ENCODE peak calls at places on chromosomes 5 and 9, in nine cellular contexts. L, R, M, G, O, J, Q, T and S are unnamed samples.

GRCh38 chr9:114803886-114804285 is 2.0 kb downstream of the TNFSF15 start:
- DNase-seq in L (peak; percentile 63), M (no peak), G (no peak), J (no peak), O (no peak), T (no peak), R (no peak), Q (no peak), S (no peak)

GRCh38 chr9:78325343-78325742 is 28.4 kb downstream of the PSAT1 start:
- DNase-seq in R (peak; percentile 37), J (peak; percentile 42), L (peak; percentile 42), O (peak; percentile 80), T (no peak), G (no peak), Q (peak; percentile 92), M (no peak), S (no peak)

GRCh38 chr9:72362680-72363139 is 2.3 kb downstream of the ZFAND5 start:
- DNase-seq in T (peak; percentile 71), J (no peak), M (peak; percentile 15), R (peak; percentile 92), L (peak; percentile 92), G (peak; percentile 54), O (peak; percentile 89), Q (peak; percentile 88), S (peak; percentile 72)

GRCh38 chr9:71909887-71910601 is 949 bp downstream of the ABHD17B start:
- DNase-seq in L (peak; percentile 28), R (peak; percentile 74), Q (peak; percentile 61), O (peak; percentile 46), M (peak; percentile 17), J (no peak), G (peak; percentile 70), T (peak; percentile 46), S (peak; percentile 69)

GRCh38 chr9:126347911-126348760 is 21.5 kb downstream of the MVB12B start:
- DNase-seq in J (no peak), G (no peak), M (no peak), O (no peak), T (no peak), Q (no peak), L (no peak), R (no peak), S (no peak)

GRCh38 chr9:15982182-15982581 is 429.3 kb downstream of the CCDC171 start:
- DNase-seq in M (no peak), G (no peak), L (no peak), T (no peak), O (no peak), Q (no peak), R (no peak), J (no peak), S (no peak)

GRCh38 chr5:173869316-173869715 is 18.8 kb upstream of the CPEB4 start:
- DNase-seq in T (no peak), L (no peak), O (no peak), R (no peak), M (no peak), G (no peak), J (no peak), Q (no peak), S (no peak)

GRCh38 chr5:891837-892389 is 688 bp downstream of the BRD9 start:
- DNase-seq in Q (peak; percentile 24), J (no peak), M (peak; percentile 5), L (peak; percentile 11), G (no peak), T (no peak), R (no peak), O (peak; percentile 34), S (no peak)

GRCh38 chr5:159052282-159053011 is 47.3 kb downstream of the EBF1 start:
- DNase-seq in M (no peak), L (no peak), R (no peak), Q (no peak), O (no peak), T (no peak), G (no peak), J (no peak), S (no peak)

GRCh38 chr9:95724253-95724991 is 151.1 kb upstream of the ERCC6L2 start:
- DNase-seq in Q (no peak), M (peak; percentile 25), T (no peak), O (no peak), G (no peak), L (no peak), J (no peak), R (no peak), S (no peak)

GRCh38 chr9:37036237-37037136 is 2.4 kb upstream of the PAX5 start:
- DNase-seq in G (no peak), T (no peak), L (peak; percentile 24), O (peak; percentile 58), J (no peak), R (no peak), Q (peak; percentile 65), M (no peak), S (peak; percentile 42)

GRCh38 chr5:79397080-79397479 is 116.9 kb downstream of the HOMER1 start:
- DNase-seq in Q (no peak), G (no peak), T (no peak), M (no peak), L (no peak), J (no peak), O (no peak), R (no peak), S (no peak)

GRCh38 chr9:130845254-130845653 is 10.2 kb downstream of the ABL1 start:
- DNase-seq in L (no peak), O (no peak), G (no peak), R (no peak), J (no peak), T (no peak), Q (no peak), M (no peak), S (no peak)

DNA sequence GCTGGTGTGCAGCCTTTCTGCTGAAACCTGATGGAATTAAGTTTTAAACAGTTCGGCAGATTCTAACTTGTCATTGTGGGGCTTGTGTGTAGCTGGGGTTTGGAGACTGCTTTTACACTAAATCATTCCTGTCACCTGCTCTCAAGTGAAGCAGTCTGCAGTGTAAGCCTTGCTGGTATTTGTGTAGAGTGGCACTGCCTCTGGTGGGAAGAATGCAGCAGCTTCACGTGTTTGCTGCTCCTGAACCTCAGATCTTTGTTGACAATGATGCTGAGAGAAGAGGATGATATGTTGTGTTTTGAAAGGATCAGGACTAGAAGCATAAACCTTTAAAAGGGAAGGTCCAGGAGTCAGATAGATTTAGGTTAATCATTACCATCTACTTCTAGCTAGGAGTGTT is 88.1 kb downstream of the KDM4C start:
- DNase-seq in J (no peak), Q (no peak), G (no peak), M (no peak), T (no peak), R (no peak), O (peak; percentile 81), L (no peak), S (no peak)
- TF ChIP-seq CTCF in J (peak; percentile 42), Q (no peak), G (peak; percentile 58), M (no peak), T (no peak), R (no peak), O (peak; percentile 36), L (peak; percentile 13), S (peak; percentile 43)

DNA sequence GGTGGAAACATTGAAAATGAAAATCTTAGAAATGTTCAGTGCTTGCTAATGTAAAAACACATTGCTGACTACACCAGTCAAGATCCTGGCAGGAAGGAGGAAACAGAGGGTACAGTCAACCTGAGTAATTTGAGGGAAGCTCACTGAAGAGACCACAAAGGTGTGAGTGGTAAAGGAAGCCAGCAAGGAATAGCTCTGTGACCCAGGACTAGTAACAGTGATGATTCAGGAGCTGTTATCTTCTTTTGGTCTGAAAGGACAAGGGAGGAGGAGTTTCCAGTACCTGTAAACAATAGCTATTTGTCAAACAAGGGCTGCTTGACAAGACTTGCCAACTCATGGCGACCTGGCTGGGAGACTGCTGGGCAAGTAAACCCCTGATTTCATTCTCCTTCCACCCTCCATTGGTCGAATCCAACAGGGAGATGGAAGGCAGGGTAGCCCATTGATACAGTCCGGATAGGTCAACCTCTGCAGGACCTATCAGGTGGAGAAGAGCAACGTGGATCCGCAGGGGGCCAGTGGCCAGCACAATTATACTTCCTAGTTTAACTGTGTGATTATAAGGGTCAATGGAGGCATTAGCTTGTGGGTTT is 68.1 kb downstream of the MAMDC2 start:
- DNase-seq in M (no peak), Q (no peak), L (no peak), R (no peak), O (no peak), T (no peak), G (no peak), J (no peak), S (no peak)
- TF ChIP-seq CTCF in M (no peak), Q (no peak), L (no peak), R (no peak), O (no peak), T (no peak), G (no peak), J (no peak), S (no peak)

DNA sequence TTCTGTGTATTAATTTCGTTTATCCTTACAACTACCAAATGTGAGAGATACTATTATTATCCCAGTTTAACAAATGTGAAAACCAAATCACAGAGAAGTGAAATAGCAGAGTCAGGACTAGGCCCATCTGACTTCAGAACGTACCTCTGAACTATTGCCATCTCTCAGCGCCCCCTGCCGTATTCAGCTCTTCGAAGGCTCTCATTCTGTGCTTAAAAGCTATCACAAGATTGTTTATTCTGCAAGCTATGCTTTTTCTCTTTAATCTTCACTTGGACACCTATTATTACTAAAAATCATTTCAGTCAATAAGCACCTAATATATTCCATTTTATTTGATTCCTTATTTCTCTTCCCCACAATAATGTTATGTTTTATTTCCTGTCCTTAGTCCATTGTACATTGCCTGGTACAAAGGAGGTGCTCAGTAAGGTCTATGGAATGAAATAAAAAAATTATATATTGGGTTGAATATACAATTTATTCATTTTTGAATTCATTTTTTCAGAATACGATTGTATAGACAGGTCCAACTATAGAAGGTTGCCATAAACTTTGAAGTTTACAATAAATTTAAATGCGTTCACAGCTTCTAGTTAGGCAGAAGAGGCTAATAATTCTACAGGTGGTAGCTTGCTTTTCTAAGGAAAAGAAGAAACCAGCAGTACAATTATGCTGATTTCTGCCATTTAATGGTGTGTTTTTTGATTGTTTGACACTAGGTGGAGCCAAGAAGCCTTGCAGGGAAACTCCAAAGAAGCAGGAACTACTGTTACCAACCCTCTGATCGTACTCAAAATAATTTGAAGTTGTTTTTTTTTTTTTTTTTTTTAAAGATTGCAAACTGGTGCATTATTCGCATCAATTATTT is 202.2 kb upstream of the DMRTA1 start:
- DNase-seq in J (no peak), Q (peak; percentile 17), T (no peak), L (peak; percentile 69), O (peak; percentile 65), R (no peak), G (no peak), M (no peak), S (no peak)
- TF ChIP-seq CTCF in J (peak; percentile 67), Q (peak; percentile 41), T (peak; percentile 35), L (peak; percentile 64), O (peak; percentile 66), R (peak; percentile 34), G (peak; percentile 56), M (peak; percentile 53), S (peak; percentile 49)

GRCh38 chr9:127783111-127783621 is 2.7 kb upstream of the CDK9 start:
- DNase-seq in Q (peak; percentile 37), G (peak; percentile 51), R (peak; percentile 71), L (no peak), M (peak; percentile 64), J (no peak), O (no peak), T (no peak), S (peak; percentile 85)
- TF ChIP-seq CTCF in Q (no peak), G (no peak), R (no peak), L (no peak), M (no peak), J (no peak), O (no peak), T (no peak), S (no peak)